ENCODE peak calls at places on chromosomes 4 and X, in five cellular contexts. K is fibroblast of lung, C is brain microvascular endothelial cell, G is neural progenitor cell, O is spleen. T is an unnamed sample.

GRCh38 chrX:30831082-30831481 is 58.0 kb downstream of the TAB3 start:
- DNase-seq in K (no peak), C (no peak), G (peak; percentile 47), O (no peak), T (no peak)

GRCh38 chr4:128286474-128287158 is 997 bp downstream of the PGRMC2 start:
- DNase-seq in K (peak; percentile 55), C (no peak), G (peak; percentile 34), O (no peak), T (no peak)

GRCh38 chrX:132217203-132218073 is 1.8 kb downstream of the RAP2C start:
- DNase-seq in K (peak; percentile 84), C (peak; percentile 53), G (peak; percentile 77), O (peak; percentile 92), T (peak; percentile 40)

GRCh38 chr4:37631551-37631950 is 54.6 kb downstream of the RELL1 start:
- DNase-seq in K (peak; percentile 73), C (peak; percentile 16), G (no peak), O (no peak), T (peak; percentile 40)

GRCh38 chrX:70168238-70169188 is 8.8 kb upstream of the DGAT2L6 start:
- DNase-seq in K (peak; percentile 66), C (peak; percentile 55), G (peak; percentile 26), O (no peak), T (no peak)

GRCh38 chr4:119858176-119858575 is 208.5 kb downstream of the MAD2L1 start:
- DNase-seq in K (no peak), C (no peak), G (no peak), O (no peak), T (no peak)

GRCh38 chr4:140653718-140654515 is 85.2 kb upstream of the UCP1 start:
- DNase-seq in K (peak; percentile 85), C (peak; percentile 31), G (peak; percentile 68), O (no peak), T (no peak)

GRCh38 chr4:84238247-84239090 is 260.6 kb downstream of the NKX6-1 start:
- DNase-seq in K (peak; percentile 66), C (peak; percentile 18), G (no peak), O (no peak), T (no peak)

GRCh38 chrX:43148305-43148704 is 370.3 kb upstream of the PPP1R2C start:
- DNase-seq in K (no peak), C (no peak), G (no peak), O (no peak), T (no peak)

GRCh38 chrX:154317391-154318000 is 21.9 kb downstream of the TKTL1 start:
- DNase-seq in K (peak; percentile 29), C (no peak), G (peak; percentile 55), O (peak; percentile 71), T (peak; percentile 17)

GRCh38 chrX:39174761-39175417 is 373.6 kb downstream of the MID1IP1 start:
- DNase-seq in K (no peak), C (no peak), G (no peak), O (no peak), T (no peak)

GRCh38 chr4:7546809-7547367 is 112.2 kb upstream of the PSAPL1 start:
- DNase-seq in K (no peak), C (peak; percentile 30), G (no peak), O (no peak), T (no peak)

GRCh38 chrX:102516314-102516936 is at the start of gene TMSB15A:
- DNase-seq in K (peak; percentile 57), C (peak; percentile 17), G (peak; percentile 90), O (peak; percentile 84), T (peak; percentile 63)

GRCh38 chrX:102514536-102514935 is 2.0 kb downstream of the TMSB15A start:
- DNase-seq in K (no peak), C (no peak), G (no peak), O (no peak), T (no peak)

GRCh38 chrX:102517331-102517730 is 792 bp upstream of the TMSB15A start:
- DNase-seq in K (peak; percentile 46), C (peak; percentile 6), G (peak; percentile 15), O (no peak), T (no peak)
- TF ChIP-seq CTCF in K (peak; percentile 24), C (peak; percentile 24), G (peak; percentile 44), O (no peak), T (peak; percentile 26)

GRCh38 chrX:20266810-20267598 is at the start of gene RPS6KA3:
- DNase-seq in K (peak; percentile 86), C (peak; percentile 81), G (peak; percentile 89), O (peak; percentile 98), T (peak; percentile 89)
- H3K27ac ChIP-seq in K (peak within 1 kb of the TSS; percentile 89), C (peak within 1 kb of the TSS; percentile 87), G (no peak within 1 kb of the TSS), O (peak within 1 kb of the TSS; percentile 85), T (peak within 1 kb of the TSS; percentile 88)

DNA sequence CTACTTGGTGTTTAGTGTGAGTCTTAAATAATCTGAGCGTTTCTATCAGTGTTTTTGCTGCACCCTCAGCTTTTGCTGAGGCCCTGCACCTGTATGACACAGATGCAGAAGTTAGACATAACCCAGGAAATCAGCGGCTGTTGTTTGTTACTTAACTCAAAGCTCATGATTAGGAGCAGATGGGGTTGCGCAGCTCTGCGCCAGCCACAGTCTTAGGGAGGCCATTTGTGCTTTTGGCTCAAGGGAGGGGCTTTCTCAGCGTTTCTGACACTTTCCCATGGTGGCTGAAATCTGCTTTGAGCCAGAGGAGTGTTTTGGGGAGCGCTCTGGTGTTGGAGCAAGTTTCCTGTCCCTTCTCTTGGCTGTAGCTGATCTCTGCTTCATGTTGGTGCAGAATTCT is 433.8 kb downstream of the NAF1 start:
- DNase-seq in K (no peak), C (no peak), G (peak; percentile 18), O (no peak), T (no peak)
- H3K4me3 ChIP-seq in K (no peak overlapping the region), C (no peak overlapping the region), G (no peak overlapping the region), O (no peak overlapping the region), T (no peak overlapping the region)

GRCh38 chrX:40663880-40664630 is 16.7 kb upstream of the CXorf38 start:
- DNase-seq in K (peak; percentile 42), C (peak; percentile 38), G (peak; percentile 56), O (no peak), T (no peak)
- TF ChIP-seq CTCF in K (peak; percentile 36), C (peak; percentile 64), G (peak; percentile 50), O (no peak), T (peak; percentile 27)

T was measured in heart right ventricle.